ENCODE peak calls at places on chromosome 9, in five cellular contexts. Y, C, M, W and I are unnamed samples. For H3K4me1, the result is how much of the 10 kb centered on the place peaks cover.

GRCh38 chr9:98442541-98442940 is 187.1 kb upstream of the TBC1D2 start:
- DNase-seq in Y (no peak), C (peak), W (no peak), M (no peak), I (no peak)

GRCh38 chr9:108167136-108167900 is 677.7 kb upstream of the KLF4 start:
- DNase-seq in W (no peak), M (no peak), C (no peak), Y (no peak), I (no peak)

GRCh38 chr9:34553511-34554021 is 30.8 kb upstream of the ENHO start:
- DNase-seq in C (no peak), M (no peak), Y (no peak), W (no peak), I (no peak)

GRCh38 chr9:89929721-89930480 is 325.1 kb downstream of the GADD45G start:
- DNase-seq in Y (no peak), W (no peak), M (peak), C (peak), I (peak)

GRCh38 chr9:123235448-123235847 is 32.9 kb downstream of the STRBP start:
- DNase-seq in W (no peak), C (no peak), Y (no peak), M (no peak), I (no peak)

GRCh38 chr9:17852108-17852507 is 273.2 kb downstream of the SH3GL2 start:
- DNase-seq in Y (no peak), W (no peak), M (no peak), C (no peak), I (no peak)

GRCh38 chr9:81472701-81473100 is 216.6 kb downstream of the TLE1 start:
- DNase-seq in C (no peak), W (no peak), Y (no peak), M (no peak), I (no peak)

GRCh38 chr9:108468364-108468763 is 387.4 kb downstream of the ACTL7B start:
- DNase-seq in W (peak), Y (peak), M (no peak), C (peak), I (no peak)

GRCh38 chr9:99680191-99680590 is 141.5 kb upstream of the NR4A3 start:
- DNase-seq in C (peak), W (no peak), Y (no peak), M (no peak), I (no peak)

GRCh38 chr9:88808019-88808656 is 183.1 kb upstream of the S1PR3 start:
- DNase-seq in M (no peak), W (no peak), C (no peak), Y (no peak), I (no peak)

GRCh38 chr9:131747352-131747751 is 7.5 kb upstream of the RAPGEF1 start:
- DNase-seq in W (no peak), Y (no peak), C (peak), M (no peak), I (no peak)

GRCh38 chr9:36100532-36100931 is 36.0 kb upstream of the GLIPR2 start:
- DNase-seq in Y (no peak), M (no peak), W (no peak), C (peak), I (no peak)

GRCh38 chr9:86892576-86892975 is 54.7 kb downstream of the GAS1 start:
- DNase-seq in Y (no peak), W (no peak), M (no peak), C (peak), I (no peak)

GRCh38 chr9:98784855-98785254 is 11.5 kb downstream of the ANKS6 start:
- DNase-seq in M (no peak), C (no peak), W (no peak), Y (no peak), I (no peak)

GRCh38 chr9:135522931-135523330 is 1.7 kb downstream of the LCN1 start:
- DNase-seq in C (no peak), W (no peak), M (no peak), Y (no peak), I (no peak)

GRCh38 chr9:136603216-136603615 is 57.4 kb upstream of the NOTCH1 start:
- DNase-seq in W (no peak), C (no peak), M (no peak), Y (peak), I (no peak)

GRCh38 chr9:21789541-21790037 is 12.8 kb upstream of the MTAP start:
- DNase-seq in Y (no peak), M (no peak), C (peak), W (peak), I (peak)

GRCh38 chr9:108290839-108291585 is 564.8 kb downstream of the ACTL7B start:
- DNase-seq in W (no peak), C (no peak), M (no peak), Y (no peak), I (no peak)

GRCh38 chr9:116888066-116888465 is 201.0 kb downstream of the TRIM32 start:
- DNase-seq in Y (no peak), M (no peak), W (no peak), C (no peak), I (no peak)

GRCh38 chr9:120924698-120925534 is 1.7 kb downstream of the TRAF1 start:
- DNase-seq in Y (no peak), W (no peak), M (no peak), C (peak), I (no peak)

GRCh38 chr9:107425110-107426025 is 64.2 kb downstream of the KLF4 start:
- DNase-seq in C (peak), M (peak), Y (peak), W (peak), I (peak)

GRCh38 chr9:107810493-107810931 is 320.9 kb upstream of the KLF4 start:
- DNase-seq in W (no peak), M (no peak), Y (no peak), C (peak), I (no peak)

GRCh38 chr9:111805841-111806241 is 11.1 kb upstream of the SHOC1 start:
- DNase-seq in C (peak), M (no peak), Y (no peak), W (no peak), I (no peak)

GRCh38 chr9:18142964-18143363 is 331.0 kb upstream of the ADAMTSL1 start:
- DNase-seq in W (no peak), Y (no peak), M (no peak), C (no peak), I (no peak)

GRCh38 chr9:133111461-133112360 is 9.3 kb downstream of the RALGDS start:
- DNase-seq in Y (peak), W (no peak), M (no peak), C (no peak), I (no peak)

GRCh38 chr9:112268421-112268820 is 65.0 kb downstream of the PTBP3 start:
- DNase-seq in Y (no peak), W (no peak), M (no peak), C (no peak), I (no peak)

DNA sequence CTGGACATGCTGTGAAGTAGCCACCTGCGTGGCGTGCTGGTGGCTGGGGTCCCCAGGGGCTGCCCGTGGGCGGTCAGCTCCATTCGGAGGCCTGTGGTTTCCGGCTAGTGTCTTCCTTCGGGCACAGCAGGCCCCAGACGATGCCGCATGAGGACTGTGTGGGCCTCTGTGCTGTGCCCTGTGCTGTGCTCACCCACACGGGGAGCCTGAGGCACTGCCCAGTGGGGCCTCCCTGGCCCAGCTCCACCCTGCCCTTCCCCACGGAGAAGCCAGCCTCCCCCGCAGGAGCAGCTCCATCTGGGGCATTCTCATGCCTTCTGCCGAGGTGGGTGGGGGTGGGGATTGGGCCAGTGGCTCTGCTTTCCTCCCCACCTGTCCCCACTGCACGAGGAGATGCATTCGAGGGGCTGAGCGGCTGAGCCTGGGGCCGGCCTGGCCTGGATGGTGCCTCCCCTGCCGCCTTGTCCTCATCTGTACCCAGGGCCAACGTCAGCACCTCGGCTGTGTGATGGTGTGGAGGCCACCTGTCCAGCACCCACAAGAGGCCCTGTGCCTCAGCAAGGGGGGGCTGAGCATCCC is 24.2 kb downstream of the RXRA start:
- DNase-seq in C (no peak), M (no peak), W (no peak), Y (no peak), I (no peak)
- H3K4me1 ChIP-seq in C (under half), M (under half), W (half or more), Y (under half), I (half or more)

DNA sequence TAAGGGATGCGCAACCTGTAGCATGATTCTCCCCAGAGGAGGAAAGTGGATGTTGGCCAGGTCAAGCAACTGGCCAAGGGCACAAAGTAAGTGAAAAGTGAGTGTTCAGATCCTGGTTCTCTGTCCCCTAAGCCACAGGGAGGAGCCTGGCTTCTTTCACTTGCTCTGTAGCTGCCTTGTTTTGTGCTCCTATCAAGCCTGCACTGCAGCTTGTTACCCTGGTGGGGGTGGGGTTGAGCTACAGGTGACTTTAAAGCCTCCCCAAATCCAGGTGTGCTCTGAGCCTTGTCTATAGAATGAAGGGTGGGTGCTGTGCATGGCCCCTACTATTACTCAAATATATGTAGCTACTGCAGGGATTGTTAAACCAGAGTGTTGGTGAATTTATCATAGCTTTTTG is 32.9 kb downstream of the RALGPS1 start:
- DNase-seq in M (peak), Y (no peak), C (no peak), W (no peak), I (no peak)
- TF ChIP-seq CTCF in M (no peak), Y (no peak), C (no peak), W (no peak), I (no peak)

DNA sequence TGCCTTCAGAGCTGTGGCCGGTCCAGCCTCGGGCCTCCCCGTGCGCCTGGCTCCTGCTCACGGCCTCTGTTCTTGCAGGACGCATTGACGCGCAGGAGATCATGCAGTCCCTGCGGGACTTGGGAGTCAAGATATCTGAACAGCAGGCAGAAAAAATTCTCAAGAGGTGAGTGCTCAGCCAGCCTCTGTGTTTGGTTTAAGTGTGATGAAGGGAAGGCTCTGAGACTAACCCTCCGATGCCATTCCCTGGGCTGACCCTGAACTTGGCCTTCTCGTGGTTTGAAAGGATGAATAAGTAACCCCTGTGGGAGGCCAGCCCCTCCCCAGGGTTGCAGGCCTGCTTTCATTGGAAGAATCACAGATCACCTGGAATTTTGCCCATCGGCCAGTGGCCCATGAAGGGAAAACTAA is 26.3 kb downstream of the PTGES2 start:
- DNase-seq in W (no peak), M (no peak), C (no peak), Y (peak), I (no peak)
- H3K4me1 ChIP-seq in W (half or more), M (under half), C (under half), Y (under half), I (half or more)

GRCh38 chr9:95341262-95342011 is 23.9 kb upstream of the FANCC start:
- DNase-seq in M (no peak), C (peak), W (no peak), Y (no peak), I (no peak)
- TF ChIP-seq CTCF in M (no peak), C (peak), W (no peak), Y (no peak), I (no peak)